ENCODE peak calls at places on chromosomes 12 and 14, in four cellular contexts. B is HepG2, I is GM12878, L is K562. H is an unnamed sample.

GRCh38 chr14:99870617-99871016 is 77.4 kb downstream of the EML1 start:
- DNase-seq in B (no peak), I (no peak), L (no peak), H (no peak)

GRCh38 chr12:26527702-26528101 is 305.3 kb downstream of the ITPR2 start:
- DNase-seq in B (no peak), I (no peak), L (no peak), H (no peak)

GRCh38 chr12:93954160-93955112 is 193.9 kb upstream of the PLXNC1 start:
- DNase-seq in B (no peak), I (no peak), L (no peak), H (no peak)

GRCh38 chr14:58298477-58298879 is at the start of gene ARID4A:
- DNase-seq in B (no peak), I (no peak), L (peak), H (no peak)

GRCh38 chr12:12505544-12506501 is 56.8 kb downstream of the DUSP16 start:
- DNase-seq in B (peak), I (peak), L (peak), H (no peak)

GRCh38 chr14:63308723-63309317 is 9.9 kb downstream of the GPHB5 start:
- DNase-seq in B (peak), I (no peak), L (peak), H (peak)

GRCh38 chr14:94079891-94080605 is 954 bp downstream of the DDX24 start:
- DNase-seq in B (peak), I (no peak), L (no peak), H (no peak)

GRCh38 chr12:8840938-8841633 is 18.7 kb downstream of the A2ML1 start:
- DNase-seq in B (no peak), I (no peak), L (no peak), H (no peak)

GRCh38 chr12:8036366-8036765 is 3.9 kb downstream of the FOXJ2 start:
- DNase-seq in B (no peak), I (no peak), L (no peak), H (no peak)

GRCh38 chr12:116146386-116146785 is 131.1 kb downstream of the MED13L start:
- DNase-seq in B (no peak), I (no peak), L (no peak), H (no peak)

GRCh38 chr12:75476076-75476475 is 4.5 kb upstream of the GLIPR1 start:
- DNase-seq in B (no peak), I (no peak), L (no peak), H (no peak)

GRCh38 chr12:76284816-76285750 is 63.1 kb downstream of the BBS10 start:
- DNase-seq in B (peak), I (no peak), L (no peak), H (no peak)

DNA sequence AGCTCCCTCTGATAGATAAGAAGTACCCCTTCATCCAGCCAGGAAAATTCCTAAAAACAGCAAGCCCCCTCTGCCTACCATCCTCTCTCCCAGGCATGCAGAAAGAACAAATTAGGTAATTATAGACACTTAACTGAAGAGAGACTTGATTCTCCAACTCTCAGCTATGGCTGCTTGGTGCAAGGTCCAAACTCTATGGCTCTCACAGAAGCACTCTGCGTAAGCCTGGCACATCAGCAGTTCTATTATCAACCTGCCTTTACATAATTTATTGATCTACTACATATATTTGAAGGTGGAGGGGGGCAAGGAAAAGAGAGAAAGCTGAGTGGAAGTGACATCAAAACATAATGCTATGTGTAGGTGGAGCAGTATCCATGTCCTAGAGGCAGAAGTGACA is 1.1 kb upstream of the MYO1A start:
- DNase-seq in B (no peak), I (no peak), L (no peak), H (no peak)
- TF ChIP-seq BHLHE40 in B (no peak), I (no peak), L (no peak), H (no peak)

GRCh38 chr14:80787876-80788275 is 153.7 kb downstream of the CEP128 start:
- DNase-seq in B (no peak), I (no peak), L (no peak), H (no peak)
- TF ChIP-seq TARDBP in B (no peak), I (no peak), L (no peak), H (no peak)

DNA sequence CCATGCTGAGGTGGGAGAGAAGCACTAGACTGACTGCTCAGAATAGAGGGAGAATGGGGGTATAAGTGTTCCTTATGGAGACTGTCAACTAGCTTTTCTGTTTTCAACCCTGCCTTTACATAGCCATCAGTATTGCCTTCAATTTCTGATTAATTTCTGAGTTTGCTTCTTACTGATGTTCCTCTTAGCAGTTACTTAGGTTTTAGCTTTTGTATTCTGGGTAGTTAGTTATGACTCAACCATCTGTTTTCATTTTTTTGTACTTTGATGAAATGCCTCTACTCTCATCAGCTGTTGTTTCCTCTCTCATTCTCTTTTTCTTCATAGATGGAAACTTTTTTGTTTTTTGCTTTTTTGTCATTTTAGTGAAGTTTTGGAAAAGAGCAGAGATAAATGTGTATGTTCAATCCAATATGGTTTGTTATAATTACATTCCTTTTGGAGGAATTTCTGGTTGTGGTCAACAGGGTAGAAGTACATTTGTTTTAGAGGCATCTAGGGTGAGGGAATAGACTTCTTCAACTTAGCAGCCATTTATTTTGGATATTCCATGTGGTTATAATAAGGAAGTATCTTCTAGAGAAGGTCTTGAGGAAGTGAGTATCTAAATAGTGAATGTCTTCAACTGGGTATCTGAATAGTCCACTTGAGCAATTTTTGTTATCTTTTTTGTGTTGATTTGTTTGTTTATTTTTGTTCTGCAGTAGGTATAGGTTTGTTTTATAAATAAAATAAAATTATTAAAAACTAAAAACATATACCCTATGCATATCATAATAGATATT is 29.6 kb downstream of the PMCH start:
- DNase-seq in B (no peak), I (peak), L (no peak), H (no peak)
- TF ChIP-seq BHLHE40 in B (no peak), I (no peak), L (no peak), H (no peak)

DNA sequence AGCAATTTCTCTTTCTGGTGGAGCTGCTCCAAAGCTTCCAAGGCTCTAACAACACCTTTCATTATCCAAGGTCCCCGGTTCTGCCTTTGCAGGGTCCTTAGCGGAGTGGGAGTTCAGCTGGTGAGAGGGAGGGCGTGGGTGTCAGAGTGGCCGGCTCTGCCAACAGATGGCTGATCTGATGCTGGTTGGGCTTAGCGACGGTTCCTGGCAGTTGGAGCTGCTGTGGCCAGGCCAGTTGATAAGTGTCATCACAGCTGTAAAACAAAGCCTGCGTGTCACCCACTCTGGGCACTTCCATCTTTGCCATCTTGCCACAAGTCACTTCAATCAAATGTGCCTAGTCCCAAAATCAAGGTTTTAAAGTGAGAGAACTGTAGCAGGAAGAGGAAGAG is 36.3 kb downstream of the RIN3 start:
- DNase-seq in B (no peak), I (no peak), L (no peak), H (no peak)
- TF ChIP-seq TARDBP in B (no peak), I (no peak), L (no peak), H (no peak)

DNA sequence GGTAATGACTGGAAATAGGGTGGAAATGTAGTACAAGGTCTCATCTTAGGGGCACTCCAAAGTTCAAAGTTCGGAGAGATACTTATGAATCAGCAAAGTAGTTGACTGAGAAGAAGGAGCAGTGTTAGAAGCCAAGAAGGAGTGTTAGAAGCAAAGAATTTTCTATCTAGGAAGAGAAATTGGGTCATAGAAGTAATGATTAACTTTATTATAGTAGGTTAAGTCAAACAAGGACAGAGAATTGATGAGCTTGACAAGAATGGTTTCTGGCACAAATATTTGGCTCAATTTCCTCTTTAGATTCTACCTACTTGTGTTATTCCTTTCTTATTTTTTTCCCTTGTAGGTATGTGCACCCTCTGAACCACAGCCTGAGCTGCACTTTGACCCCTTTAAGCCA is 810.5 kb upstream of the LRFN5 start:
- DNase-seq in B (no peak), I (no peak), L (no peak), H (no peak)
- TF ChIP-seq BHLHE40 in B (no peak), I (no peak), L (no peak), H (no peak)

GRCh38 chr14:89858084-89858483 is 96.4 kb downstream of the EFCAB11 start:
- DNase-seq in B (no peak), I (no peak), L (no peak), H (no peak)
- TF ChIP-seq TARDBP in B (no peak), I (no peak), L (no peak), H (no peak)